ENCODE peak calls at places on chromosomes 2 and 18, in five cellular contexts. G is PC-3, M is BJ, H is kidney, I is lung. Y is an unnamed sample.

GRCh38 chr2:207749873-207750272 is 19.8 kb downstream of the FZD5 start:
- DNase-seq in G (no peak), M (no peak), H (no peak), I (no peak), Y (no peak)

GRCh38 chr2:189581354-189582139 is 961 bp upstream of the SLC40A1 start:
- DNase-seq in G (peak), M (no peak), H (peak), I (no peak), Y (no peak)

GRCh38 chr2:226080323-226080722 is 680.8 kb downstream of the NYAP2 start:
- DNase-seq in G (peak), M (no peak), H (no peak), I (no peak), Y (no peak)

GRCh38 chr2:150387586-150388288 is 99.7 kb downstream of the RND3 start:
- DNase-seq in G (no peak), M (no peak), H (no peak), I (no peak), Y (no peak)

GRCh38 chr2:203763425-203764272 is 57.2 kb downstream of the CD28 start:
- DNase-seq in G (no peak), M (no peak), H (no peak), I (no peak), Y (no peak)

GRCh38 chr2:9021563-9022211 is 18.2 kb upstream of the MBOAT2 start:
- DNase-seq in G (peak), M (no peak), H (no peak), I (no peak), Y (no peak)

GRCh38 chr2:230942920-230943896 is 18.2 kb upstream of the GPR55 start:
- DNase-seq in G (no peak), M (no peak), H (no peak), I (no peak), Y (no peak)

GRCh38 chr2:31962757-31963361 is 47.9 kb downstream of the MEMO1 start:
- DNase-seq in G (peak), M (no peak), H (no peak), I (no peak), Y (no peak)

GRCh38 chr18:48361801-48362200 is 47.4 kb downstream of the ZBTB7C start:
- DNase-seq in G (no peak), M (no peak), H (no peak), I (no peak), Y (peak)

GRCh38 chr2:210224660-210225460 is at the start of gene ACADL:
- DNase-seq in G (peak), M (no peak), H (peak), I (peak), Y (peak)

GRCh38 chr18:8381801-8382459 is 227.3 kb upstream of the RAB12 start:
- DNase-seq in G (no peak), M (no peak), H (no peak), I (no peak), Y (no peak)

GRCh38 chr2:227881866-227882517 is 10.6 kb downstream of the DAW1 start:
- DNase-seq in G (peak), M (no peak), H (no peak), I (no peak), Y (no peak)

GRCh38 chr18:33673689-33674088 is 95.7 kb downstream of the ASXL3 start:
- DNase-seq in G (peak), M (no peak), H (no peak), I (no peak), Y (no peak)

GRCh38 chr2:28633739-28634138 is 117.9 kb upstream of the PPP1CB start:
- DNase-seq in G (peak), M (no peak), H (no peak), I (no peak), Y (no peak)

GRCh38 chr18:58201728-58202405 is 157.8 kb downstream of the NEDD4L start:
- DNase-seq in G (no peak), M (no peak), H (no peak), I (no peak), Y (no peak)

GRCh38 chr18:12093520-12094257 is at the start of gene ANKRD62:
- DNase-seq in G (no peak), M (no peak), H (peak), I (no peak), Y (no peak)

GRCh38 chr2:210169871-210170441 is 1.3 kb downstream of the KANSL1L start:
- DNase-seq in G (peak), M (peak), H (no peak), I (no peak), Y (no peak)

GRCh38 chr18:44679912-44680270 is 797 bp upstream of the SETBP1 start:
- DNase-seq in G (peak), M (no peak), H (peak), I (no peak), Y (no peak)

GRCh38 chr2:241088791-241089732 is 13.0 kb downstream of the MTERF4 start:
- DNase-seq in G (no peak), M (no peak), H (no peak), I (no peak), Y (no peak)

GRCh38 chr2:238939074-238939473 is 91.2 kb downstream of the TWIST2 start:
- DNase-seq in G (no peak), M (peak), H (no peak), I (peak), Y (peak)

GRCh38 chr2:231717281-231718180 is 9.2 kb downstream of the PTMA start:
- DNase-seq in G (peak), M (no peak), H (peak), I (no peak), Y (no peak)

GRCh38 chr2:193549661-193550060 is 1354.9 kb upstream of the TMEFF2 start:
- DNase-seq in G (no peak), M (no peak), H (no peak), I (no peak), Y (no peak)

GRCh38 chr18:8056723-8057122 is 489.6 kb downstream of the PTPRM start:
- DNase-seq in G (peak), M (no peak), H (no peak), I (no peak), Y (no peak)

DNA sequence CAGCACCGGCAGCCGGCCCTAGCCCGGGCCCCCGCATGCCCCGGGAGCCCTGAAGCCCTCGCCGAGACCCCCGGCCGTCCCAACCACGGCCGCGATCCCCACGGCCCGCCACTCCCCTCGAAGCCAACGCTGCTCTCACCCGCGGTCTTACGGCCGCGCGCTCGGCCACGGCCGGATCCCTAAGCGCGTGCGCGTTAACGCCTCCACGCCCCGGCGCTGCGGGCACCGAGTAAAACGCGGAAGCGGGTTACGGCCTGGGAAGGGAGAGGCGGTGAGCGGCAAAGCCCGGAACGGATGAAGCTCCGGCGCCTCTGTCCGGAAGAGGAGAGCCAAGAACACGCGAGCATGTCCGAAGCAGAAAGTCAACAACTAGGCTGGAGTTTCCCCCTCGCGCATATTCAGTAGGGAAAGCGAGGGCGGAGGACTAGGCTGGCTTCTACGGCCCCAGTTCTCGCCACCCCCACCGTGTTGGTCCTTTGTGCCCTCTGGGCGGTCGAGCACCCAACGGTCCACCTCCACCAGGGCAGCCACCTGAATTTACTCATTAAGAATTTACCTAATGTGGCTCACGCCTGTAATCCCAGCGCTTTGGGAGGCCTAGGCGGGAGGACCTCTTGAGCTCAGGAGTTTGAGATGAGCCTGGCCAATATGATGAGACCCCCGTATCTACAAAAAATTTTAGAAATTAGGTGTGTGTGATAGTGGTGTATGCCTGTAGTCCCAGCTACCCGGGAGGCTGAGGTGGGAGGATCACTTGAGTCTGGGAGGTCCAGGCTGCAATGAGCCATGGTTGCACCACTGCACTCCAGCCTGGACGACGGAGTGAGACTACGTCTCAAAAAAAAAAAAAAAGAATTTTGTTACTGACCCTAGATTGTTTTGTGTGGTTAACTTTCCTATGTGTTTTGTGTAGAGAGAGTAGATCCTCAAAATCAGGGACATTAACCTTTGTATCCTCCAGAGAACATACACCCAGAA is at the start of gene KANSL3:
- DNase-seq in G (peak), M (no peak), H (peak), I (peak), Y (peak)
- TF ChIP-seq CTCF in G (no peak), M (no peak), H (no peak), I (no peak), Y (no peak)

GRCh38 chr2:73113634-73113958 is 848 bp upstream of the RAB11FIP5 start:
- DNase-seq in G (no peak), M (no peak), H (no peak), I (no peak), Y (no peak)

GRCh38 chr2:73112913-73113633 is at the start of gene RAB11FIP5:
- DNase-seq in G (peak), M (no peak), H (peak), I (peak), Y (peak)

GRCh38 chr2:73111300-73112025 is 1.3 kb downstream of the RAB11FIP5 start:
- DNase-seq in G (peak), M (no peak), H (peak), I (no peak), Y (no peak)

GRCh38 chr2:73110622-73111299 is 2.0 kb downstream of the RAB11FIP5 start:
- DNase-seq in G (no peak), M (no peak), H (no peak), I (no peak), Y (no peak)

DNA sequence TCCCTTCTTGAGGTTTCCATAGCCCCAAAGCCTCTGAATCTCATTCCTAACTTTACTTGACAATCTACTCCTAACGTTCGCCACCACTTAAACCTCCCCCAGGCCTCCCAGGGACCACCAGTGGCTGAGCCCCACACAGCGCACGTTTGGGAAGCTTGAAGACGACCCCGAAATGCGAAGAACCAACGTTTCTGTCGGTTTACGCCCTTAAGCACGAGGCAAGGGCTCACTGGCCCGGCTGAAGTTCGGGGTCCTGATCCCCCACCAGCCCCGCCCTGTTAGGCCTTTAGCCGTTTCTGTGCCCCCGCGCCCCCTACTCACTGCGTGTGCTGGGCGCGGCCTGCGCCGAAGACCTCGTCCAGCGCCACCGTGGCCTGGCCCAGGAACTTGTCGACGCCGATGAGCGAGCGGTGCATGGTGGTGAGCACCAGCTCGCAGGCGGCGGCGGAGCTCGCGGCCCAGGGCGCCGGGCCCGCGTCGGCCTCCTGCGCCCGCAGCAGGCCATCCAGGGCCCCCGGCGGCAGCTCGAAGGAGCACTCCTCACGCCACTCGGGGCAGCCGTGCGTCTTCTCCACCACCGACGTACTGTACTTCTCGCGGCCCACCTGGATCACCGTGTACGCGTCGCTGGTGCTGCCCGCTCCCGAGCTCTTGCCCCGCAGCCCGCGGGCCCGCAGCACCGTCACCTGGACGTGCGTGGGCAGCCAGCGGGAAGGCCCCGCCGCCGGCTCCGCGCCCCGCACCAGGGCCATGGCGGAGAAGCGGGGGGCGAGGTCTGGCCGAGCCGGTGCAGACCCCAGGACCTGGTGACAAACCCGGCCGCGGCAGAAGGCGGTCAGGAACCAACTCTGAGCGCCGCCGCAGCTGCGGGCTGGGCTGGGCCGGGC is 479 bp downstream of the RAB11FIP5 start:
- DNase-seq in G (peak), M (no peak), H (no peak), I (no peak), Y (no peak)
- TF ChIP-seq CTCF in G (peak), M (no peak), H (no peak), I (no peak), Y (no peak)

GRCh38 chr2:60503923-60504514 is 49.4 kb downstream of the BCL11A start:
- DNase-seq in G (no peak), M (no peak), H (no peak), I (no peak), Y (no peak)
- TF ChIP-seq CTCF in G (no peak), M (no peak), H (no peak), I (no peak), Y (no peak)

GRCh38 chr18:27746241-27746640 is 430.7 kb downstream of the CDH2 start:
- DNase-seq in G (no peak), M (no peak), H (no peak), I (no peak), Y (no peak)

GRCh38 chr18:27748336-27748735 is 428.6 kb downstream of the CDH2 start:
- DNase-seq in G (no peak), M (no peak), H (no peak), I (no peak), Y (no peak)

GRCh38 chr18:27749189-27749588 is 427.7 kb downstream of the CDH2 start:
- DNase-seq in G (no peak), M (no peak), H (no peak), I (no peak), Y (no peak)

GRCh38 chr18:27752944-27753343 is 424.0 kb downstream of the CDH2 start:
- DNase-seq in G (no peak), M (no peak), H (no peak), I (no peak), Y (no peak)

GRCh38 chr18:27750014-27750413 is 426.9 kb downstream of the CDH2 start:
- DNase-seq in G (peak), M (no peak), H (no peak), I (no peak), Y (no peak)
- TF ChIP-seq CTCF in G (peak), M (peak), H (peak), I (no peak), Y (peak)